ENCODE peak calls at places on chromosome 11, in six cellular contexts. Y is psoas muscle, B is tibial nerve, F is NT2/D1, A is A673, C is adrenal gland. G is an unnamed sample.

GRCh38 chr11:78946945-78947914 is 372.6 kb upstream of the NARS2 start:
- DNase-seq in Y (no peak), A (no peak), B (no peak), F (no peak), C (no peak), G (no peak)

GRCh38 chr11:123083623-123084029 is 21.7 kb upstream of the HSPA8 start:
- DNase-seq in C (peak), B (peak), Y (peak), A (peak), F (no peak), G (peak)

GRCh38 chr11:30349885-30350284 is 27.0 kb downstream of the ARL14EP start:
- DNase-seq in B (no peak), C (no peak), A (no peak), F (no peak), Y (no peak), G (no peak)

GRCh38 chr11:119683783-119684182 is 45.2 kb downstream of the NECTIN1 start:
- DNase-seq in A (no peak), C (no peak), Y (no peak), F (no peak), B (no peak), G (no peak)

GRCh38 chr11:15665368-15665871 is 550.7 kb downstream of the INSC start:
- DNase-seq in B (no peak), A (no peak), F (no peak), Y (no peak), C (peak), G (no peak)

GRCh38 chr11:121426476-121427454 is 25.3 kb upstream of the SORL1 start:
- DNase-seq in A (no peak), B (no peak), C (peak), Y (peak), F (peak), G (peak)

GRCh38 chr11:22677153-22677890 is 10.9 kb downstream of the GAS2 start:
- DNase-seq in C (no peak), F (no peak), B (no peak), Y (no peak), A (no peak), G (no peak)

GRCh38 chr11:68685656-68686380 is 1.5 kb downstream of the GAL start:
- DNase-seq in Y (no peak), B (no peak), A (no peak), F (no peak), C (no peak), G (no peak)

GRCh38 chr11:134581121-134581626 is 169.1 kb upstream of the B3GAT1 start:
- DNase-seq in B (no peak), F (no peak), C (no peak), A (no peak), Y (no peak), G (no peak)

GRCh38 chr11:13038366-13038765 is 29.2 kb downstream of the RASSF10 start:
- DNase-seq in F (no peak), Y (no peak), A (no peak), C (no peak), B (no peak), G (no peak)

GRCh38 chr11:70603756-70604211 is 205.5 kb downstream of the CTTN start:
- DNase-seq in F (no peak), B (no peak), Y (peak), A (no peak), C (no peak), G (no peak)

GRCh38 chr11:111910637-111911562 is 670 bp downstream of the CRYAB start:
- DNase-seq in F (no peak), A (no peak), C (no peak), Y (peak), B (no peak), G (no peak)

GRCh38 chr11:11857769-11858168 is 16.0 kb downstream of the USP47 start:
- DNase-seq in F (no peak), C (no peak), Y (no peak), A (no peak), B (no peak), G (no peak)

GRCh38 chr11:73200256-73200655 is 17.8 kb upstream of the P2RY2 start:
- DNase-seq in Y (peak), B (no peak), A (no peak), C (no peak), F (no peak), G (no peak)

GRCh38 chr11:75482931-75483469 is 42.7 kb downstream of the GDPD5 start:
- DNase-seq in B (no peak), Y (no peak), A (no peak), F (no peak), C (no peak), G (no peak)

GRCh38 chr11:66933508-66933907 is 24.7 kb downstream of the PC start:
- DNase-seq in F (no peak), Y (no peak), C (no peak), A (no peak), B (no peak), G (no peak)

GRCh38 chr11:2914475-2915195 is 14.6 kb downstream of the PHLDA2 start:
- DNase-seq in C (no peak), B (no peak), Y (no peak), A (no peak), F (no peak), G (no peak)

GRCh38 chr11:26229270-26229669 is 102.7 kb upstream of the ANO3 start:
- DNase-seq in A (peak), B (no peak), C (no peak), F (no peak), Y (no peak), G (no peak)

GRCh38 chr11:64989416-64989815 is 7.4 kb downstream of the BATF2 start:
- DNase-seq in Y (peak), A (no peak), C (no peak), F (no peak), B (no peak), G (no peak)
- H3K4me3 ChIP-seq in Y (peak), A (no peak), C (no peak), F (no peak), B (no peak), G (no peak)

DNA sequence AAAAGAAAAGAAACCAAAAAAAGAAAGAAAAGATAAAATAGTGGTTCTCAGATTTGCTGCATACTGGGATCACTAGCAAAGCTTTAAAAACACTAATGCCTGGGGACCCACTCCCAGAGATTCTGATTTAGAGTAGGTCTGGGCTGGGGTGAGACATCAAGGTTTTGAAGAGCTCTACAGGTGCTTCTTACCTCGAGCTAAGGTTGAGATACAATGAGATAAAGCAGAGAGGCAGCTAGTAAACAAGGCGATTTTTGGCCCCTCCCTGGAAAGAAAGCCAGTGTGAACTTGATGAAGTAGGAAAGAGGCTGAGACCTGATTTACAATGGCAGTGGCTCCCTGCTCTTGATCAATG is 327.6 kb upstream of the CCDC90B start:
- DNase-seq in Y (no peak), A (no peak), F (no peak), B (no peak), C (no peak), G (no peak)
- H3K4me3 ChIP-seq in Y (no peak), A (no peak), F (no peak), B (no peak), C (no peak), G (no peak)

GRCh38 chr11:117219455-117219854 is 12.4 kb downstream of the PCSK7 start:
- DNase-seq in B (no peak), F (no peak), A (no peak), Y (no peak), C (peak), G (peak)

GRCh38 chr11:117219995-117220394 is 11.9 kb downstream of the PCSK7 start:
- DNase-seq in C (no peak), F (no peak), B (no peak), A (no peak), Y (no peak), G (no peak)

GRCh38 chr11:117220568-117220967 is 11.3 kb downstream of the PCSK7 start:
- DNase-seq in Y (peak), A (no peak), B (peak), C (no peak), F (no peak), G (peak)

GRCh38 chr11:117221775-117222517 is 9.9 kb downstream of the PCSK7 start:
- DNase-seq in C (no peak), B (peak), A (peak), Y (peak), F (no peak), G (peak)

DNA sequence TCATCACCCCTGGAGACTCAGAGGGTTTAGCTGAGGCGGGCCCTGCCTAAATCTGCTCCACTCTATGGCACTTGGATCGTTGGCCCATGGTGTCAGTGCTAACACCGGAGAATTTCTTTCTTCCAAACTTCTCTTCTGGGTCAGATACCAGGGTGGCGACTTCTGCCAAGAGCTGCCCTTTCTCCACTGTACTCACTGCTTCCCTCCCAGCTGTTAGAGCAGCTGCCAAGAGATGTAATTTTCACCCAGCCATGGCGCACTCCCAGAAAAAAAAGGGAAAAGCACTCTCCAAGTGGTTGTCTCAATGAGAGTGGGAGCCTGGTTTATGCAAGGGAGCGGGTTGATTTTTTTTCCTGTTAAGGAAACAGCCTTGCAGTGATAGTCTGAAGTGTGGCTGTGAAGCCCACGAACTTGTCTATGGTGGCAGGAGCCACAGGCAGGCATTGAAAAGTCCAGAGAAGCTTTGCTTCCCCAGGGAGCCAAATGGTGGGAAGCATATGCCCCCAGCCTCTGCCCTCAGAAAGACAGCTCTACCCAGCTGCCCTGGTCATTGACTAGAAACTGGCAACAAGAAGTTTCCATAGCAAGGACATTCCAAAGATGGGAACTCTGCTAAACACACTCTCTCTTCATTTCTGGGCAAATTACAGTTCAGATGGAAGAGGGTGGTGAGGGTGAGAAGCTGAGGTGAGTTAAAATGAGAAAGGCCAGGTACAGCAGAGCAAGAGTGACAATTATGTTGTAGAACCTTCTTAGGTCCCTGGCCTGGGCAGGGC is 10.7 kb downstream of the PCSK7 start:
- DNase-seq in Y (peak), B (no peak), A (no peak), F (no peak), C (no peak), G (peak)
- H3K4me3 ChIP-seq in Y (peak), B (no peak), A (no peak), F (no peak), C (no peak), G (peak)

GRCh38 chr11:14424096-14424495 is 65.1 kb upstream of the RRAS2 start:
- DNase-seq in A (no peak), C (no peak), F (no peak), B (no peak), Y (no peak), G (no peak)
- H3K4me3 ChIP-seq in A (no peak), C (no peak), F (no peak), B (no peak), Y (no peak), G (no peak)

GRCh38 chr11:63911876-63912275 is 5.1 kb downstream of the RCOR2 start:
- DNase-seq in C (no peak), F (no peak), B (no peak), Y (no peak), A (no peak), G (no peak)

GRCh38 chr11:63910605-63911195 is 6.3 kb downstream of the RCOR2 start:
- DNase-seq in F (no peak), A (no peak), B (no peak), C (no peak), Y (no peak), G (no peak)

GRCh38 chr11:63912678-63913077 is 4.3 kb downstream of the RCOR2 start:
- DNase-seq in Y (no peak), A (no peak), C (no peak), F (no peak), B (no peak), G (no peak)

GRCh38 chr11:63909621-63910506 is 7.1 kb downstream of the RCOR2 start:
- DNase-seq in F (no peak), B (no peak), Y (no peak), A (no peak), C (no peak), G (no peak)

GRCh38 chr11:63911440-63911839 is 5.5 kb downstream of the RCOR2 start:
- DNase-seq in C (no peak), F (no peak), Y (peak), B (no peak), A (no peak), G (no peak)
- H3K4me3 ChIP-seq in C (no peak), F (no peak), Y (no peak), B (no peak), A (no peak), G (no peak)

DNA sequence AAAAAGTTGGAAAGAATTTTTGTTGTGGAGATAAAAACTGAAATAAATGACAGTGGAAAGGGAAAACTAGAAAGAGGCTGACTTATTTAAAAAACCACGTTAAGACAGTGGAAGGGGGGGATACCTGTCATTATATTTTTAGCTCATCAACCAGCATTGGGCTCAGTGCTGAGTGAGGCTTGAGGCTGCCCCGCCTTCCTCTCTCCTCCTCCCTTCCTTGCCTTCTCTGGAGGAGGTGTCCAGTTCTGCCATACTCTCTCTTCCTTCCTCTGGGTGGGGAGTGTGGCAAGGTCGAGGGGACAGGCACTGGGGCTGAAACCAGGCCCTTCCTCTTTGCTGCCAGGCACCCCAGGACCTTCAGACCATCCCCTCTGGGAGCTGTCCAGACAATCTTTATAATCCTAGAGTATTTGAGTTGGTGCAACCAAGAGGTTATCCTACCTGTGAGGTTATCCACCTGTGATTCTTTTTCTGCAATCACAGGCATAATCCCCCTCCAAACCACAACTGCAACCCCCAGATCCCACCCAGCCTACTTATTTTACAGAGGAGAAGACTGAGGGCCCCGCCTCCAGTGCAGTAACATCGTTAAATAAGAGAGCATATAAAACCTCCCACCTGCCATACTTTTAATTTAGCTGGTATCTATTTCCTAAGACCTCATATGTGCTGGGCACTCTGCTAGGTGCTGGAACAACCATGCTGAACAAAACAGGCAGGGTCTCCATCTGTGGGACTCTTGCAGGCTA is 578.5 kb downstream of the BUD13 start:
- DNase-seq in Y (no peak), B (no peak), F (no peak), A (no peak), C (no peak), G (no peak)
- H3K4me3 ChIP-seq in Y (no peak), B (peak), F (no peak), A (peak), C (no peak), G (peak)

GRCh38 chr11:65898656-65899355 is 1.4 kb downstream of the FOSL1 start:
- DNase-seq in F (no peak), Y (no peak), B (no peak), A (no peak), C (no peak), G (no peak)
- H3K4me3 ChIP-seq in F (peak), Y (peak), B (peak), A (peak), C (no peak), G (peak)

GRCh38 chr11:10454902-10455631 is at the start of gene AMPD3:
- DNase-seq in F (no peak), C (peak), B (no peak), A (no peak), Y (peak), G (no peak)
- H3K4me3 ChIP-seq in F (peak), C (no peak), B (peak), A (no peak), Y (peak), G (peak)

GRCh38 chr11:105613183-105613582 is 3.3 kb downstream of the GRIA4 start:
- DNase-seq in F (no peak), C (no peak), A (no peak), B (no peak), Y (no peak), G (no peak)
- H3K4me3 ChIP-seq in F (no peak), C (no peak), A (no peak), B (no peak), Y (no peak), G (no peak)

DNA sequence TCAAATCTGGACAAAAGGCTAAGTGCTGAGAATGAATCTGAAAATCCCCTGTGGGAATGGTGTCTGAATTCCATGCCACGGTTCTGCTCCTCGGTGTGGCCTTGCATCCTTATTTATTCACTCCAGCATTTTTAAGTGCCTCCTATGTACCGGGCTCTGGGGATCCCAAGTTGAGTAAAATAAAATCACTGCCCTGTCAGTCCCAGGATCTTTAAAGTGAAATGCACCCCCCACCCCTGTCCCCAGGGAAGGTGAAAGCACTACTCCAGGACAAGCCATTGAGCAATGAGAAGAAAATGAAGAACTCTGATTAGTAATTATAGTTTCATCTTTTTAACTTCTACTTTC is 3.3 kb downstream of the LGR4 start:
- DNase-seq in B (no peak), A (no peak), C (no peak), Y (no peak), F (no peak), G (no peak)
- H3K4me3 ChIP-seq in B (peak), A (no peak), C (no peak), Y (peak), F (no peak), G (no peak)